ENCODE peak calls at places on chromosomes 2 and 18, in seven cellular contexts. K is epithelial cell of esophagus, W is NCI-H1105, M is ELR, H is body of pancreas, O is NCI-H69, Y is left lung. D is an unnamed sample.

GRCh38 chr2:163734911-163735691 is 707 bp downstream of the FIGN start:
- DNase-seq in K (peak), W (no peak), M (peak), H (no peak), O (peak), Y (no peak), D (no peak)

GRCh38 chr2:1208522-1208921 is 204.7 kb upstream of the TPO start:
- DNase-seq in K (no peak), W (no peak), M (no peak), H (no peak), O (no peak), Y (no peak), D (no peak)

GRCh38 chr2:240431276-240431662 is 4.2 kb upstream of the GPC1 start:
- DNase-seq in K (no peak), W (no peak), M (no peak), H (peak), O (no peak), Y (peak), D (no peak)

GRCh38 chr2:164782323-164782722 is 59.3 kb downstream of the COBLL1 start:
- DNase-seq in K (peak), W (no peak), M (no peak), H (no peak), O (no peak), Y (no peak), D (no peak)

GRCh38 chr2:9975805-9976447 is 24.4 kb downstream of the GRHL1 start:
- DNase-seq in K (peak), W (no peak), M (peak), H (no peak), O (peak), Y (no peak), D (no peak)

GRCh38 chr18:48961547-48961946 is 10.8 kb upstream of the SMAD7 start:
- DNase-seq in K (no peak), W (no peak), M (peak), H (no peak), O (no peak), Y (no peak), D (no peak)

GRCh38 chr2:113218283-113219091 is 44.7 kb downstream of the PSD4 start:
- DNase-seq in K (no peak), W (no peak), M (no peak), H (peak), O (no peak), Y (no peak), D (no peak)

GRCh38 chr2:215460682-215461081 is 24.8 kb upstream of the FN1 start:
- DNase-seq in K (peak), W (no peak), M (peak), H (no peak), O (no peak), Y (no peak), D (no peak)

GRCh38 chr2:206642075-206643025 is at the start of gene FAM237A:
- DNase-seq in K (peak), W (no peak), M (peak), H (peak), O (no peak), Y (peak), D (no peak)

GRCh38 chr2:212421571-212422334 is 116.8 kb downstream of the ERBB4 start:
- DNase-seq in K (peak), W (no peak), M (peak), H (no peak), O (no peak), Y (no peak), D (no peak)

GRCh38 chr2:144430722-144431163 is 89.2 kb downstream of the ZEB2 start:
- DNase-seq in K (no peak), W (peak), M (no peak), H (no peak), O (no peak), Y (no peak), D (no peak)

GRCh38 chr2:141380625-141381012 is 750.2 kb downstream of the LRP1B start:
- DNase-seq in K (no peak), W (no peak), M (no peak), H (no peak), O (no peak), Y (no peak), D (no peak)

GRCh38 chr2:170660406-170660805 is 54.7 kb upstream of the SP5 start:
- DNase-seq in K (no peak), W (peak), M (no peak), H (no peak), O (peak), Y (no peak), D (peak)

GRCh38 chr2:55096586-55096985 is 46.3 kb upstream of the RTN4 start:
- DNase-seq in K (no peak), W (no peak), M (no peak), H (no peak), O (no peak), Y (no peak), D (no peak)

GRCh38 chr2:126655500-126656310 is at the start of gene GYPC:
- DNase-seq in K (no peak), W (no peak), M (peak), H (peak), O (no peak), Y (peak), D (no peak)

GRCh38 chr2:127655209-127656073 is 9.5 kb downstream of the GPR17 start:
- DNase-seq in K (no peak), W (no peak), M (no peak), H (no peak), O (no peak), Y (peak), D (no peak)

GRCh38 chr2:44233450-44234128 is 41.7 kb upstream of the SLC3A1 start:
- DNase-seq in K (peak), W (no peak), M (peak), H (no peak), O (peak), Y (no peak), D (no peak)

GRCh38 chr2:40332096-40332826 is 119.6 kb downstream of the SLC8A1 start:
- DNase-seq in K (peak), W (no peak), M (peak), H (peak), O (peak), Y (no peak), D (no peak)

GRCh38 chr2:124079045-124079444 is 54.0 kb downstream of the CNTNAP5 start:
- DNase-seq in K (no peak), W (peak), M (no peak), H (no peak), O (no peak), Y (no peak), D (no peak)

GRCh38 chr2:117835990-117836760 is 21.7 kb downstream of the DDX18 start:
- DNase-seq in K (peak), W (peak), M (peak), H (peak), O (peak), Y (peak), D (peak)

GRCh38 chr18:43855376-43855775 is 578.1 kb upstream of the SYT4 start:
- DNase-seq in K (no peak), W (no peak), M (no peak), H (no peak), O (peak), Y (no peak), D (no peak)

GRCh38 chr2:129905664-129906081 is 73.8 kb upstream of the RAB6C start:
- DNase-seq in K (no peak), W (no peak), M (no peak), H (no peak), O (no peak), Y (no peak), D (no peak)